ENCODE peak calls at places on chromosomes 16 and 17, in seven cellular contexts. Y is A549, S is uterus, Z is ovary, U is H54, R is tibial nerve, H is stomach. N is an unnamed sample.
A peak's percentile ranks its signal among the peaks of the same experiment; 100 is the strongest.

GRCh38 chr17:4444782-4445473 is 11.2 kb downstream of the SPNS3 start:
- DNase-seq in Y (peak; percentile 37), S (no peak), Z (no peak), U (peak; percentile 84), R (peak; percentile 16), H (peak; percentile 95), N (peak; percentile 89)

GRCh38 chr16:60818471-60818870 is 1217.8 kb downstream of the CDH8 start:
- DNase-seq in Y (no peak), S (no peak), Z (no peak), U (no peak), R (no peak), H (no peak), N (no peak)

GRCh38 chr17:2056221-2057129 is 1.6 kb downstream of the HIC1 start:
- DNase-seq in Y (no peak), S (peak; percentile 50), Z (peak; percentile 71), U (no peak), R (no peak), H (no peak), N (no peak)

GRCh38 chr17:77769762-77770161 is 188.7 kb upstream of the TNRC6C start:
- DNase-seq in Y (no peak), S (no peak), Z (no peak), U (no peak), R (no peak), H (no peak), N (no peak)

GRCh38 chr16:56688762-56689161 is 6.5 kb downstream of the MT1X start:
- DNase-seq in Y (no peak), S (no peak), Z (no peak), U (no peak), R (no peak), H (no peak), N (no peak)

GRCh38 chr16:57013268-57013667 is 23.9 kb downstream of the NLRC5 start:
- DNase-seq in Y (no peak), S (no peak), Z (no peak), U (no peak), R (no peak), H (no peak), N (no peak)

GRCh38 chr17:4934173-4934979 is 2.3 kb downstream of the GP1BA start:
- DNase-seq in Y (no peak), S (no peak), Z (no peak), U (peak; percentile 75), R (no peak), H (peak; percentile 69), N (no peak)

GRCh38 chr17:71472809-71473789 is 647.7 kb upstream of the SOX9 start:
- DNase-seq in Y (peak; percentile 68), S (no peak), Z (no peak), U (peak; percentile 28), R (no peak), H (no peak), N (no peak)

GRCh38 chr17:50076221-50076590 is 18.9 kb upstream of the PDK2 start:
- DNase-seq in Y (no peak), S (no peak), Z (no peak), U (no peak), R (no peak), H (no peak), N (no peak)

GRCh38 chr17:61403846-61404701 is 4.4 kb downstream of the TBX2 start:
- DNase-seq in Y (no peak), S (peak; percentile 16), Z (peak; percentile 35), U (no peak), R (peak; percentile 12), H (no peak), N (peak; percentile 35)

GRCh38 chr17:64202683-64203430 is 60.2 kb downstream of the TEX2 start:
- DNase-seq in Y (no peak), S (no peak), Z (no peak), U (peak; percentile 92), R (no peak), H (no peak), N (no peak)

GRCh38 chr16:49428808-49429207 is 55.2 kb downstream of the C16orf78 start:
- DNase-seq in Y (no peak), S (no peak), Z (no peak), U (no peak), R (no peak), H (no peak), N (no peak)

GRCh38 chr16:76345093-76345735 is 68.0 kb downstream of the CNTNAP4 start:
- DNase-seq in Y (no peak), S (no peak), Z (no peak), U (no peak), R (no peak), H (no peak), N (no peak)

GRCh38 chr16:12089492-12090161 is 113.1 kb downstream of the SNX29 start:
- DNase-seq in Y (no peak), S (no peak), Z (peak; percentile 64), U (no peak), R (no peak), H (peak; percentile 67), N (peak; percentile 45)

DNA sequence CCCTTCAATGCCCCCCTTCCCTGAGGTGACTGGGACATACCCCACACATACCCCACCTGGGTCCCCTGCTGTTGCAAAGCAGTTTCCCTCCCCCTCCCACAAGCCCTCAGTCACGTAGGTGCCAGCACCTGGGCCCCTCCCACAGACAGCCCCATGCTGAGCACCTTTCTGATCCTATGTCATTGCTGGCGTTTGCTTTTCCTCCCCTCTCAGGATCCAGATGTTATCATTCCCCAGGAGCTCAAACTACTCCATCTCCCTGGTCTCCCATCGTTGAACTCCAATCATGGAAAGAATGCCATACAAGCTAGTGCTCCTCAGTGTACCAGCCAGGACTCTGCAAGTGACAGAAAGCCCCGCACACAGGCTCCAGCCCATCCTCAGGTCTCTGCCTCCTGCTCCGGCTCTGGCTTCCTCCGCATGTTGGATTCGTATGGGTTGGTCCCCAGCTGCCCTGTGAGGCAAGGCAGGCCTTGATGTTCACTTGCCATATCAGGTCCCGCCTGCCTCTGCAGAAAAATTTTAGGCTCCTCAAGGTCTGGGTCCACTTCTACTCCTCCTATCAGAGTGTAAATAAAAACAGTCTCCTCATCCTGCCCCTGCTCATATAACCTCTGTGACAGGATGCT is 31.4 kb upstream of the MED9 start:
- DNase-seq in Y (peak; percentile 27), S (no peak), Z (no peak), U (no peak), R (no peak), H (no peak), N (no peak)
- TF ChIP-seq POLR2A in Y (no peak), S (no peak), Z (no peak), U (no peak), R (no peak), H (no peak), N (no peak)

GRCh38 chr17:28854457-28855382 is at the start of gene ERAL1:
- DNase-seq in Y (peak; percentile 90), S (peak; percentile 83), Z (peak; percentile 84), U (peak; percentile 95), R (peak; percentile 59), H (peak; percentile 85), N (peak; percentile 89)
- TF ChIP-seq POLR2A in Y (peak; percentile 87), S (peak; percentile 1), Z (peak; percentile 46), U (peak; percentile 89), R (no peak), H (no peak), N (no peak)

DNA sequence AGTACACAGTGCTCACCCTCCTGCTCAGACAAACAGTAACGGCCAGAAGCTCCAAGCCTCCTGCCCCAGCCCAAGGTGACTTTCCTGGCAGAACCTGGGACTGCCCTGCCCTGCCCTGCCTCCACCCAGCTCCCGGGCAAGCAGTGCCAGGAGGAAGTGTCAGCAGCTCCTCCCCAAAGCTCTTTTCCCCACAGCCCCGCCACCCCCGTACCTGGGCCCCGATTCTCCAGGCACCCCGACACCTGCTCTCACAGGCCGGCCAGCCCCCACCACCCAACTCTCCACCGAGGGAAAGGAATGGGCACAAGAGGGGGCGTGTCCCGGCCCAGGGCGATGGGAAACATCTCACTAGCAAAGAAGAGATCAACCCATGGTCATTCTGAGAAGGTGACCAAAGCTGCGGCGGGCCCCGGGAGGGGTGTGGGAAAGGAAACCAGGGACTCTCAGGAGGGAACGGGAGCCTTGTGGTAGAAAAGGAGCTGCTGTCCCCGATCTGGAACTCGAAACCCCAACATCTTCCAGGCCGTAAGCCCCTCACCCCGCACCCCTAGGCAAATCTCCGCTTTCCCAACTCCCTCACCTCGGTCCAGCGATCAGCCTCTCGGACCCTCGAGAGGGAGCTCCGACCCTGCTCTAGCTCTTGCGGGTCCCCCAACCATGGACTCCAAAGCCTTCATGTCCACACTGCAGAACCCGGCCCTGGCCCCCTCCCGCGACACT is 1.2 kb downstream of the BCAR1 start:
- DNase-seq in Y (no peak), S (peak; percentile 24), Z (peak; percentile 51), U (no peak), R (no peak), H (peak; percentile 90), N (peak; percentile 76)
- TF ChIP-seq POLR2A in Y (no peak), S (no peak), Z (no peak), U (peak; percentile 15), R (no peak), H (no peak), N (no peak)

GRCh38 chr16:1082266-1082951 is 9.9 kb downstream of the SSTR5 start:
- DNase-seq in Y (no peak), S (no peak), Z (no peak), U (no peak), R (no peak), H (no peak), N (no peak)
- TF ChIP-seq POLR2A in Y (no peak), S (no peak), Z (no peak), U (no peak), R (no peak), H (no peak), N (no peak)

GRCh38 chr17:32302037-32302436 is 36.4 kb downstream of the RHBDL3 start:
- DNase-seq in Y (no peak), S (no peak), Z (no peak), U (no peak), R (no peak), H (no peak), N (no peak)
- TF ChIP-seq POLR2A in Y (no peak), S (no peak), Z (no peak), U (no peak), R (no peak), H (no peak), N (no peak)

DNA sequence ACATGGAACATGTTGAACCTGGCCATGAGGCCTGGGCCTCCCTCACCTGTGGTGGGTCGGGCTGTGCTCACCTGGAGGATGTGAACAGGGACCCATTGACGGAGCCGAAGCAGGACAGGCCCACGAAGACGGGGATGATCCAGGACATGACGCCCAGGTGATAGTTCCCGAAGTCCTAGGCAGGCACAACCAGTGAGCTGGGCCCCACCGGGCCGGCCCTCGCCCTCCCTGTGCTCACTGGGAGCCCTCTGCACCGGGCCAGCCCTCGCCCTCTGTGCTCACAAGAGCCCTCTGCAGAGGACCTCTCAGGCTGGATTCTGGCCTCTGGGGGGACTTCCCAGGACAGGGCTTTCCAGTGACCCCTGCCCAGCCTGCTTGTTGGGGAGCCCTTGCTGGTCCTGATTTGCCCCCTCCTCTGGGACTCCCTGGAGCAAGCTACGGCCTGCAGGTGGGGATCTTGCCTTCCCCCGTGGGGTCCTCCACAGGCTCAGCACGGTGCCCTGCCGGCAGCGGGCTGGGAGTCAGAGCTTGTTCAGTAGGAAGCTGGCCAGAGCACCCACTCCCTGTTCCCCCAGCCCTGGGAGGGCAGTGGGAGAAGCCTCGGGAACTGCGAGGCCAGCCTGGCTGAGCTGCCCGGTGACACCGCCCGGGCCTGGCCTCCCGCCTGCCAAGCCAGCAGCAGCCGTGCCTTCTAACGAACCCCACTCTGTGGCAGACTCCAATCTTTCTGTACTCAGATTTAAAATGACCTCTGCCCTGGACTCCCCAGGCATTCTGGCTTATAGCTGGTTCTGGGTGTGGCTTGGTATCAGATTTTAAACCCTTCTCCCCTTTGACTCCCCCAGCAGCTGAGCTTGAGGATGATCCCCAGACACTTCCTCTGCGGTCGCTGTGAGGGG is 30.4 kb downstream of the SLC7A5 start:
- DNase-seq in Y (no peak), S (no peak), Z (no peak), U (no peak), R (no peak), H (peak; percentile 81), N (peak; percentile 25)
- TF ChIP-seq POLR2A in Y (no peak), S (no peak), Z (no peak), U (no peak), R (no peak), H (no peak), N (no peak)

GRCh38 chr17:19317359-19318095 is 45.0 kb downstream of the B9D1 start:
- DNase-seq in Y (peak; percentile 60), S (peak; percentile 85), Z (peak; percentile 94), U (no peak), R (peak; percentile 75), H (peak; percentile 36), N (peak; percentile 94)
- TF ChIP-seq POLR2A in Y (no peak), S (peak; percentile 17), Z (no peak), U (no peak), R (no peak), H (no peak), N (no peak)

N was measured in heart left ventricle.